ENCODE peak calls at places on chromosomes 16 and 17, in nine cellular contexts. T, Y, Z, H, N, E, C, K and U are unnamed samples.
A peak's percentile ranks its signal among the peaks of the same experiment; 100 is the strongest.

GRCh38 chr16:56637814-56638750 is at the start of gene MT1A:
- DNase-seq in T (peak; percentile 29), Y (no peak), Z (peak; percentile 72), H (peak; percentile 28), N (peak; percentile 77), E (peak; percentile 95), C (peak; percentile 79), K (peak; percentile 72), U (no peak)

GRCh38 chr17:39376434-39376833 is 25.0 kb downstream of the FBXL20 start:
- DNase-seq in T (no peak), Y (no peak), Z (no peak), H (no peak), N (no peak), E (no peak), C (no peak), K (no peak), U (no peak)

GRCh38 chr17:57523926-57524634 is 221.0 kb downstream of the CCDC182 start:
- DNase-seq in T (no peak), Y (no peak), Z (no peak), H (peak; percentile 4), N (no peak), E (peak; percentile 75), C (peak; percentile 77), K (no peak), U (no peak)

GRCh38 chr17:30913955-30914354 is 7.8 kb upstream of the ADAP2 start:
- DNase-seq in T (no peak), Y (no peak), Z (no peak), H (no peak), N (no peak), E (no peak), C (no peak), K (no peak), U (no peak)

GRCh38 chr17:45768000-45768399 is 16.1 kb upstream of the CRHR1 start:
- DNase-seq in T (no peak), Y (no peak), Z (no peak), H (no peak), N (no peak), E (no peak), C (no peak), K (no peak), U (no peak)

GRCh38 chr17:46809110-46809571 is 9.4 kb downstream of the WNT3 start:
- DNase-seq in T (no peak), Y (no peak), Z (no peak), H (no peak), N (no peak), E (no peak), C (no peak), K (no peak), U (no peak)

GRCh38 chr16:55291847-55292246 is 32.2 kb upstream of the IRX6 start:
- DNase-seq in T (no peak), Y (no peak), Z (no peak), H (no peak), N (no peak), E (no peak), C (no peak), K (no peak), U (no peak)

GRCh38 chr16:799948-800833 is at the start of gene GNG13:
- DNase-seq in T (no peak), Y (no peak), Z (no peak), H (no peak), N (no peak), E (no peak), C (no peak), K (no peak), U (no peak)

GRCh38 chr16:915546-915945 is 55.2 kb downstream of the LMF1 start:
- DNase-seq in T (no peak), Y (no peak), Z (no peak), H (no peak), N (no peak), E (no peak), C (no peak), K (no peak), U (no peak)

GRCh38 chr16:10668322-10669045 is 26.2 kb downstream of the TEKT5 start:
- DNase-seq in T (peak; percentile 64), Y (no peak), Z (no peak), H (peak; percentile 14), N (no peak), E (no peak), C (no peak), K (no peak), U (no peak)

GRCh38 chr16:69339289-69340094 is at the start of the genes COG8 and NIP7:
- DNase-seq in T (peak; percentile 99), Y (peak; percentile 98), Z (peak; percentile 94), H (peak; percentile 96), N (peak; percentile 94), E (peak; percentile 94), C (peak; percentile 96), K (peak; percentile 93), U (peak; percentile 98)

GRCh38 chr17:41042953-41043352 is 1.7 kb upstream of the KRTAP1-1 start:
- DNase-seq in T (no peak), Y (no peak), Z (no peak), H (no peak), N (no peak), E (no peak), C (no peak), K (no peak), U (no peak)

GRCh38 chr17:36862116-36862920 is 75.0 kb upstream of the LHX1 start:
- DNase-seq in T (no peak), Y (no peak), Z (no peak), H (no peak), N (no peak), E (no peak), C (no peak), K (no peak), U (no peak)

GRCh38 chr16:23071202-23072083 is 77.8 kb downstream of the USP31 start:
- DNase-seq in T (no peak), Y (peak; percentile 86), Z (no peak), H (peak; percentile 13), N (no peak), E (no peak), C (peak; percentile 57), K (no peak), U (no peak)

GRCh38 chr16:48608452-48608851 is 1.5 kb downstream of the N4BP1 start:
- DNase-seq in T (no peak), Y (no peak), Z (no peak), H (no peak), N (no peak), E (no peak), C (no peak), K (no peak), U (no peak)

GRCh38 chr17:19294443-19294842 is 57.3 kb downstream of the EPN2 start:
- DNase-seq in T (no peak), Y (no peak), Z (no peak), H (no peak), N (no peak), E (no peak), C (no peak), K (no peak), U (no peak)

GRCh38 chr16:75250089-75250808 is 1.2 kb downstream of the BCAR1 start:
- DNase-seq in T (no peak), Y (no peak), Z (no peak), H (no peak), N (no peak), E (peak; percentile 78), C (no peak), K (no peak), U (peak; percentile 87)

GRCh38 chr16:75252946-75253911 is 1.8 kb upstream of the BCAR1 start:
- DNase-seq in T (no peak), Y (no peak), Z (peak; percentile 49), H (peak; percentile 63), N (no peak), E (peak; percentile 56), C (no peak), K (peak; percentile 68), U (no peak)

GRCh38 chr16:75252049-75252864 is 833 bp upstream of the BCAR1 start:
- DNase-seq in T (no peak), Y (no peak), Z (peak; percentile 52), H (no peak), N (no peak), E (no peak), C (no peak), K (no peak), U (no peak)

GRCh38 chr16:75250809-75251279 is 580 bp downstream of the BCAR1 start:
- DNase-seq in T (peak; percentile 70), Y (no peak), Z (no peak), H (no peak), N (no peak), E (peak; percentile 81), C (no peak), K (peak; percentile 51), U (peak; percentile 77)

DNA sequence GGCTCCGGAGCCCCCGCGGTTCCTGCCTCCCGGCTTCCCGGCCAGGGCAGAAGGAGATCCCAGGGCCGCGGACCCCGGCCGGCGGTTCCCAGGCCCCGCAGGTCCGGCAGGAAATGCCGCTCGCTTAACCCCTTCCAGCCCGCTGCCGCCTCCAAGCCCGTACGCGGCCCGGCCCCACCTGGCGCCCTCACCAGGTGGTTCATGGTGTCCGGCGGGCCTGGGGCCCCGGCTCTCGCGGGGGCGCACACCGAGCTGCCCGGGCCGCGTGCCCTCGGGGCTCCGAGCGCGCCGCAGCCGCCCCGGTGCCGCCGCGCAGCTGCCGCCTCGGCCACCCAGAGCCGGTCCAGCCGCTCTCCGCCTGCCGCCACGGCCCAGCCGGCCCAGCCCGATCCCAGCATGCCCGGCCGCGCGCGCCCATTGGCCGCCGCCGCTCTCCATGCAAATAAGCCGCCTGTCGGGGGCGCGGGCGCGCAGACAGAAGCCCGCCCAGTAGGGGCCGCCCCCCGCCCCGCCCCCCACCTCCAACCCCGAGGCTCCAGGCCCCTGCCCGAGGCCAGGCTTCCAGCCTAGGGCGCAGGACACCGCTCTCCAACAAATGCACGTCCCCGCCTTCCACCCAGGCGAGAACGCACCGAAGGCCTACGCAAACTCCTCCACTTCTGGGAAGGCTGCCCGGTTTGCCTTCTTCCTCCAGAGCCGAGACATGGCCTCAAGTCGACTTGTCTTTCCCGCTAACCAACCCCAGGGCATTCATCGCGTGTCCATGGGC is at the start of gene BCAR1:
- DNase-seq in T (peak; percentile 86), Y (peak; percentile 96), Z (peak; percentile 85), H (peak; percentile 89), N (peak; percentile 79), E (peak; percentile 93), C (peak; percentile 91), K (peak; percentile 89), U (peak; percentile 93)
- TF ChIP-seq POLR2A in T (no peak), Y (no peak), Z (peak; percentile 15), H (peak; percentile 73), N (no peak), E (peak; percentile 95), C (peak; percentile 34), K (peak; percentile 74), U (peak; percentile 95)

GRCh38 chr17:77736207-77736600 is 222.3 kb upstream of the TNRC6C start:
- DNase-seq in T (no peak), Y (peak; percentile 82), Z (no peak), H (no peak), N (no peak), E (no peak), C (peak; percentile 38), K (peak; percentile 63), U (peak; percentile 29)
- H3K36me3 ChIP-seq in T (no peaks in the 10 kb centered on the region), Y (no peaks in the 10 kb centered on the region), Z (no peaks in the 10 kb centered on the region), H (no peaks in the 10 kb centered on the region), N (no peaks in the 10 kb centered on the region), E (no peaks in the 10 kb centered on the region), C (no peaks in the 10 kb centered on the region), K (no peaks in the 10 kb centered on the region), U (no peaks in the 10 kb centered on the region)

GRCh38 chr17:68319420-68320162 is 28.3 kb downstream of the ARSG start:
- DNase-seq in T (no peak), Y (no peak), Z (no peak), H (no peak), N (no peak), E (no peak), C (no peak), K (no peak), U (no peak)
- TF ChIP-seq POLR2A in T (no peak), Y (no peak), Z (no peak), H (no peak), N (no peak), E (no peak), C (no peak), K (no peak), U (no peak)

GRCh38 chr17:55773671-55774070 is 22.8 kb downstream of the PCTP start:
- DNase-seq in T (no peak), Y (no peak), Z (no peak), H (no peak), N (no peak), E (no peak), C (no peak), K (no peak), U (no peak)
- H3K36me3 ChIP-seq in T (peaks cover 57% of the 10 kb centered on the region), Y (peaks cover 89% of the 10 kb centered on the region), Z (no peaks in the 10 kb centered on the region), H (peaks cover 7% of the 10 kb centered on the region), N (no peaks in the 10 kb centered on the region), E (no peaks in the 10 kb centered on the region), C (peaks cover 80% of the 10 kb centered on the region), K (no peaks in the 10 kb centered on the region), U (no peaks in the 10 kb centered on the region)